ENCODE peak calls at places on chromosomes 16 and 17, in five cellular contexts. One of them, this sample, is unnamed.

GRCh38 chr17:1940810-1941185 is 84.3 kb downstream of the RTN4RL1 start:
- DNase-seq in HCT116: no peak
- DNase-seq in K562: no peak
- DNase-seq in SK-N-SH: no peak
- DNase-seq in GM12878: no peak
- DNase-seq in this sample: no peak

GRCh38 chr17:49898547-49899490 is 51.0 kb upstream of the TAC4 start:
- DNase-seq in HCT116: peak
- DNase-seq in K562: peak
- DNase-seq in GM12878: no peak
- DNase-seq in SK-N-SH: no peak
- DNase-seq in this sample: peak

GRCh38 chr17:11251561-11252107 is 10.6 kb downstream of the SHISA6 start:
- DNase-seq in HCT116: no peak
- DNase-seq in K562: no peak
- DNase-seq in SK-N-SH: no peak
- DNase-seq in GM12878: no peak
- DNase-seq in this sample: no peak

GRCh38 chr16:58222532-58223316 is 24.8 kb upstream of the CSNK2A2 start:
- DNase-seq in SK-N-SH: no peak
- DNase-seq in GM12878: no peak
- DNase-seq in HCT116: peak
- DNase-seq in K562: peak
- DNase-seq in this sample: no peak

GRCh38 chr17:29256735-29257466 is 10.2 kb downstream of the CRYBA1 start:
- DNase-seq in K562: no peak
- DNase-seq in GM12878: no peak
- DNase-seq in HCT116: no peak
- DNase-seq in SK-N-SH: no peak
- DNase-seq in this sample: no peak

GRCh38 chr16:71369494-71369893 is 11.0 kb downstream of the CALB2 start:
- DNase-seq in HCT116: no peak
- DNase-seq in K562: no peak
- DNase-seq in GM12878: no peak
- DNase-seq in SK-N-SH: no peak
- DNase-seq in this sample: no peak

GRCh38 chr16:58937661-58938060 is 203.5 kb upstream of the GOT2 start:
- DNase-seq in HCT116: no peak
- DNase-seq in GM12878: no peak
- DNase-seq in K562: no peak
- DNase-seq in SK-N-SH: no peak
- DNase-seq in this sample: no peak

GRCh38 chr16:83513006-83513755 is 294.6 kb upstream of the HSBP1 start:
- DNase-seq in SK-N-SH: no peak
- DNase-seq in GM12878: no peak
- DNase-seq in HCT116: no peak
- DNase-seq in K562: no peak
- DNase-seq in this sample: no peak

GRCh38 chr17:35568561-35568960 is 7.9 kb upstream of the SLFN14 start:
- DNase-seq in GM12878: no peak
- DNase-seq in HCT116: no peak
- DNase-seq in K562: peak
- DNase-seq in SK-N-SH: peak
- DNase-seq in this sample: no peak

GRCh38 chr16:77833906-77834599 is 45.7 kb downstream of the VAT1L start:
- DNase-seq in K562: no peak
- DNase-seq in HCT116: no peak
- DNase-seq in SK-N-SH: no peak
- DNase-seq in GM12878: no peak
- DNase-seq in this sample: peak

GRCh38 chr17:57568340-57568739 is 176.8 kb downstream of the CCDC182 start:
- DNase-seq in HCT116: no peak
- DNase-seq in SK-N-SH: no peak
- DNase-seq in K562: no peak
- DNase-seq in GM12878: no peak
- DNase-seq in this sample: no peak

GRCh38 chr17:40075216-40076100 is 12.7 kb downstream of the THRA start:
- DNase-seq in SK-N-SH: peak
- DNase-seq in K562: peak
- DNase-seq in HCT116: no peak
- DNase-seq in GM12878: no peak
- DNase-seq in this sample: peak

GRCh38 chr16:10614685-10615084 is 34.3 kb upstream of the EMP2 start:
- DNase-seq in HCT116: no peak
- DNase-seq in GM12878: no peak
- DNase-seq in SK-N-SH: no peak
- DNase-seq in K562: no peak
- DNase-seq in this sample: no peak

GRCh38 chr17:20955437-20956323 is 87.1 kb downstream of the USP22 start:
- DNase-seq in GM12878: no peak
- DNase-seq in HCT116: no peak
- DNase-seq in K562: no peak
- DNase-seq in SK-N-SH: no peak
- DNase-seq in this sample: no peak

GRCh38 chr16:56858375-56858774 is 6.6 kb upstream of the SLC12A3 start:
- DNase-seq in SK-N-SH: no peak
- DNase-seq in K562: no peak
- DNase-seq in GM12878: no peak
- DNase-seq in HCT116: no peak
- DNase-seq in this sample: no peak

GRCh38 chr16:85029413-85029794 is 1.8 kb downstream of the KIAA0513 start:
- DNase-seq in GM12878: peak
- DNase-seq in K562: peak
- DNase-seq in SK-N-SH: peak
- DNase-seq in HCT116: no peak
- DNase-seq in this sample: no peak

GRCh38 chr16:1708768-1709180 is 2.8 kb downstream of the MAPK8IP3 start:
- DNase-seq in SK-N-SH: no peak
- DNase-seq in GM12878: no peak
- DNase-seq in K562: peak
- DNase-seq in HCT116: no peak
- DNase-seq in this sample: no peak

GRCh38 chr16:29745853-29746345 is at the start of gene C16orf54:
- DNase-seq in SK-N-SH: no peak
- DNase-seq in HCT116: no peak
- DNase-seq in GM12878: peak
- DNase-seq in K562: no peak
- DNase-seq in this sample: peak

DNA sequence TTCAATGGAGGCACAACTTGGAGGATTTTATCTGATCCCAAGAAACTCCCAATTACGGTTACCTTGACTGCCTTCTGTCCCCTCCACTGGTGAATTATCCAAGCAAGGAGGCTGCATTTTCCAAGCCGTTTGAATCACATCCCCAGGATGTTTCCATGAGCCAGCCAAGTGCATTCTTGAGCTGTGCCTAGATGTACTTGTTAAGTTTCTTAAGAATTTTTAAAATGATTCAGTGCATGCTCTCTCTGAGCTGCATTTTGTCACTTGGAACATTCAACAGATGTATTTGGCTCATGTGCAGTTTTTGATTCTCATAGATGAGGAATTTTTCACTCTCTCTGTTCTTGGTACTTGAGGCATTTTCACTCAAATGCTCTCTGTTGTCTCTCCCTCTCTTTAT is 202.6 kb upstream of the MYOCD start:
- DNase-seq in HCT116: no peak
- DNase-seq in K562: no peak
- DNase-seq in GM12878: no peak
- DNase-seq in SK-N-SH: no peak
- DNase-seq in this sample: no peak
- TF ChIP-seq SIN3A in HCT116: no peak
- TF ChIP-seq SIN3A in K562: no peak
- TF ChIP-seq SIN3A in GM12878: no peak
- TF ChIP-seq SIN3A in SK-N-SH: no peak
- TF ChIP-seq SIN3A in this sample: no peak

GRCh38 chr16:48350716-48351115 is 34.5 kb downstream of the SIAH1 start:
- DNase-seq in K562: no peak
- DNase-seq in HCT116: no peak
- DNase-seq in SK-N-SH: no peak
- DNase-seq in GM12878: no peak
- DNase-seq in this sample: no peak

GRCh38 chr16:48347980-48348379 is 37.2 kb downstream of the SIAH1 start:
- DNase-seq in HCT116: no peak
- DNase-seq in SK-N-SH: peak
- DNase-seq in GM12878: no peak
- DNase-seq in K562: no peak
- DNase-seq in this sample: no peak

GRCh38 chr16:48352648-48353347 is 32.4 kb downstream of the SIAH1 start:
- DNase-seq in GM12878: no peak
- DNase-seq in K562: no peak
- DNase-seq in HCT116: no peak
- DNase-seq in SK-N-SH: no peak
- DNase-seq in this sample: no peak

GRCh38 chr16:48347191-48347860 is 37.9 kb downstream of the SIAH1 start:
- DNase-seq in SK-N-SH: no peak
- DNase-seq in HCT116: no peak
- DNase-seq in K562: no peak
- DNase-seq in GM12878: no peak
- DNase-seq in this sample: no peak
- TF ChIP-seq SIN3A in SK-N-SH: no peak
- TF ChIP-seq SIN3A in HCT116: no peak
- TF ChIP-seq SIN3A in K562: no peak
- TF ChIP-seq SIN3A in GM12878: no peak
- TF ChIP-seq SIN3A in this sample: no peak

GRCh38 chr16:12159028-12159427 is 182.5 kb downstream of the SNX29 start:
- DNase-seq in K562: no peak
- DNase-seq in HCT116: no peak
- DNase-seq in SK-N-SH: no peak
- DNase-seq in GM12878: no peak
- DNase-seq in this sample: no peak
- TF ChIP-seq SIN3A in K562: no peak
- TF ChIP-seq SIN3A in HCT116: no peak
- TF ChIP-seq SIN3A in SK-N-SH: no peak
- TF ChIP-seq SIN3A in GM12878: no peak
- TF ChIP-seq SIN3A in this sample: no peak

GRCh38 chr17:32502013-32502412 is 15.2 kb downstream of the CDK5R1 start:
- DNase-seq in GM12878: no peak
- DNase-seq in HCT116: no peak
- DNase-seq in SK-N-SH: no peak
- DNase-seq in K562: no peak
- DNase-seq in this sample: no peak

GRCh38 chr17:32502710-32503109 is 15.9 kb downstream of the CDK5R1 start:
- DNase-seq in SK-N-SH: no peak
- DNase-seq in K562: no peak
- DNase-seq in HCT116: no peak
- DNase-seq in GM12878: no peak
- DNase-seq in this sample: no peak

GRCh38 chr17:32504166-32504990 is 17.6 kb downstream of the CDK5R1 start:
- DNase-seq in GM12878: no peak
- DNase-seq in HCT116: no peak
- DNase-seq in SK-N-SH: no peak
- DNase-seq in K562: no peak
- DNase-seq in this sample: no peak

GRCh38 chr17:32498362-32498761 is 11.6 kb downstream of the CDK5R1 start:
- DNase-seq in SK-N-SH: no peak
- DNase-seq in HCT116: no peak
- DNase-seq in GM12878: no peak
- DNase-seq in K562: no peak
- DNase-seq in this sample: peak

DNA sequence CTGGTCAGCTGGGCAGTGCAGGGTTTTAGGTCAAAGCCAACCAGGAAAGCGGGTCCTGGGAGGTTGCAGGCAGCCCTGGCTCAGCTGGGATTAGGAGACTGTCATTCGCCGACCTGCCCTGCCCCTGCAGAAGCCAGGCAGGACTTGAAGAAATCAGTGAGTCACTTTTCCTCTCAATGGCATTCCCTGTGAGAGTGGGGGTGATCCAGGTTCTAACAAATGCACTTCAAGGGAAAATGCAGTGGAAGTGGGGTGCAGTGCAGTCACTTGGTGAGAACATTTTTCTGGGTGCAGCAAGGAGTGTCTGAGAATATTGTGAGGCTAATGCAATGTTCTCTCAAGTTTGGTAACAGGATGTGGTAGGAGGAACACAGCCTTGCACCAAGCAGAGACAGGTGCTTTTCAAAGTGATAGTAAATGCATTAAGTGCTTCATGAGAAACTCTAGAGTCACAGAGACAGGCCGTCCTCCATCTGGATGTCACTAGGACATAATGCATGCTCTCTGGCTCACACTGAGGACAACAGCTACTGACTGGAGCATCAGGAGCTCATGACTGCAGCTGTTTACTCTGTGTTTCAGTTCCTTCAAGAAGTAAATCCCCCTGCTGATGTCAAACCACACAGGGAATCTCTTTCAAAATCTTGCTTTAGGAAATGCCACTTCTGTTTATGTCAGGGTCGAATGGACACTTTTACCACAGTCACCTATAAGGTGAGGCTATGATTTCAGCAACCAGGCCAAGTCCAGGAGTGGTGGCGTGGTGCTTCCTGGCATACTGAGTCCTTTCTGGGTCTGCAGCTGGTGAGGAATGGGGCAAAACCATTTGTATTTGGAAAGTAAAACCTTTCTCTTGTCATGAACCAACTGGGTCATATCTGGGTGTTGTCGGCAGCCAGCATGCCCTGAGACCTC is 16.7 kb downstream of the CDK5R1 start:
- DNase-seq in K562: no peak
- DNase-seq in SK-N-SH: no peak
- DNase-seq in GM12878: peak
- DNase-seq in HCT116: no peak
- DNase-seq in this sample: no peak
- TF ChIP-seq SIN3A in K562: no peak
- TF ChIP-seq SIN3A in SK-N-SH: no peak
- TF ChIP-seq SIN3A in GM12878: peak
- TF ChIP-seq SIN3A in HCT116: no peak
- TF ChIP-seq SIN3A in this sample: no peak

GRCh38 chr16:35134471-35134870 is 1675.1 kb downstream of the TP53TG3F start:
- DNase-seq in K562: no peak
- DNase-seq in GM12878: no peak
- DNase-seq in HCT116: no peak
- DNase-seq in SK-N-SH: no peak
- DNase-seq in this sample: no peak
- TF ChIP-seq SIN3A in K562: no peak
- TF ChIP-seq SIN3A in GM12878: no peak
- TF ChIP-seq SIN3A in HCT116: no peak
- TF ChIP-seq SIN3A in SK-N-SH: no peak
- TF ChIP-seq SIN3A in this sample: no peak

DNA sequence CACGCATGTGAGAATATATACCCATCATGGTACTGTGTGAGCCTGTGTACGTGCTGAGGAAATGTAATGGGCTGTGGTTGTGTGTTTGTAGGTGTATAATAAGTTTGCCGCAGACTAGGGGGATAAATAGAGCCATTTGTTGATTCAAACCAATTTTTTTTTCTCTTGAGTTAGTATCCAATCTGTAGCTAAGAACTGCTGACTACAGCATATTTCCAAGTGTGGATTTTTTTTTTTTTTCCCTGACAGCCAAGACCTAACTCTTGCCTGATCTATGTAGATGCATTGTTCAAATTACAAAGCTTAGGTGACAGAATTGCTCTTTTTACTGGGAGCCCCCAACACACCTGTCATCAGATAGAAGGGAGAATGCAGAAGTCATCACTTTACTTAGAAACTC is 62.3 kb downstream of the RBFOX1 start:
- DNase-seq in SK-N-SH: no peak
- DNase-seq in K562: no peak
- DNase-seq in HCT116: no peak
- DNase-seq in GM12878: no peak
- DNase-seq in this sample: no peak
- TF ChIP-seq SIN3A in SK-N-SH: no peak
- TF ChIP-seq SIN3A in K562: no peak
- TF ChIP-seq SIN3A in HCT116: no peak
- TF ChIP-seq SIN3A in GM12878: no peak
- TF ChIP-seq SIN3A in this sample: no peak

GRCh38 chr17:8091033-8091687 is 3.6 kb upstream of the ALOX12B start:
- DNase-seq in K562: no peak
- DNase-seq in SK-N-SH: no peak
- DNase-seq in HCT116: no peak
- DNase-seq in GM12878: peak
- DNase-seq in this sample: no peak
- TF ChIP-seq SIN3A in K562: no peak
- TF ChIP-seq SIN3A in SK-N-SH: no peak
- TF ChIP-seq SIN3A in HCT116: no peak
- TF ChIP-seq SIN3A in GM12878: no peak
- TF ChIP-seq SIN3A in this sample: no peak

This sample was measured in H1.